ENCODE peak calls at places on chromosomes 16 and 17, in eight cellular contexts. S is activated naive CD8-positive, alpha-beta T cell treated with anti-CD3 and anti-CD28 coated beads for 36 hours; K is RPMI7951; F is SK-N-DZ; I is midbrain; N is cardiac muscle cell; U is C1 segment of cervical spinal cord; L is tibial artery. G is an unnamed sample.

GRCh38 chr16:27067138-27067537 is 411 bp downstream of the C16orf82 start:
- DNase-seq in K (no peak), S (no peak), N (no peak), L (no peak), F (peak), U (no peak), I (no peak), G (no peak)

GRCh38 chr16:66414891-66415290 is 12.2 kb upstream of the BEAN1 start:
- DNase-seq in L (no peak), K (peak), N (no peak), F (no peak), I (no peak), U (no peak), S (no peak), G (peak)

GRCh38 chr17:37188157-37188556 is 187.6 kb upstream of the C17orf78 start:
- DNase-seq in U (no peak), F (no peak), S (no peak), L (no peak), I (no peak), K (no peak), N (no peak), G (no peak)

GRCh38 chr16:54651851-54652770 is 278.6 kb upstream of the IRX5 start:
- DNase-seq in I (no peak), U (no peak), L (no peak), F (no peak), S (no peak), K (peak), N (peak), G (no peak)

GRCh38 chr16:88686439-88687253 is at the start of gene SNAI3:
- DNase-seq in L (no peak), U (no peak), N (peak), I (no peak), F (peak), S (peak), K (peak), G (no peak)

GRCh38 chr17:77527836-77528505 is 387.2 kb downstream of the SEC14L1 start:
- DNase-seq in N (no peak), I (no peak), L (peak), U (no peak), S (no peak), F (no peak), K (no peak), G (no peak)

GRCh38 chr17:62807812-62808575 is at the start of gene MARCHF10:
- DNase-seq in F (peak), N (no peak), U (no peak), K (no peak), L (no peak), I (no peak), S (peak), G (no peak)

GRCh38 chr17:43755389-43755875 is 3.2 kb downstream of the SOST start:
- DNase-seq in F (no peak), U (no peak), L (no peak), N (peak), K (peak), I (no peak), S (peak), G (no peak)

GRCh38 chr16:71537643-71538042 is 11.4 kb downstream of the CHST4 start:
- DNase-seq in I (peak), N (peak), K (peak), U (no peak), L (no peak), S (peak), F (peak), G (no peak)

GRCh38 chr17:50100480-50100883 is 5.3 kb downstream of the PDK2 start:
- DNase-seq in U (no peak), K (no peak), S (no peak), N (no peak), I (no peak), F (no peak), L (no peak), G (no peak)

GRCh38 chr16:69499541-69500255 is 66.1 kb upstream of the NFAT5 start:
- DNase-seq in I (no peak), F (no peak), L (no peak), U (no peak), N (no peak), K (no peak), S (no peak), G (no peak)

GRCh38 chr17:78197147-78197830 is 10.1 kb downstream of the AFMID start:
- DNase-seq in N (no peak), U (no peak), I (peak), L (no peak), K (no peak), S (no peak), F (no peak), G (no peak)

GRCh38 chr17:78407387-78407990 is 29.0 kb downstream of the PGS1 start:
- DNase-seq in I (no peak), U (no peak), S (no peak), K (no peak), L (no peak), N (no peak), F (no peak), G (no peak)

GRCh38 chr17:75067856-75068255 is 19.9 kb upstream of the SLC16A5 start:
- DNase-seq in N (no peak), I (no peak), L (no peak), F (no peak), S (no peak), K (no peak), U (no peak), G (no peak)

GRCh38 chr17:80289631-80290030 is 29.0 kb downstream of the RNF213 start:
- DNase-seq in U (no peak), I (no peak), N (no peak), F (no peak), K (no peak), S (no peak), L (no peak), G (no peak)